ENCODE peak calls at places on chromosomes 4 and X, in nine cellular contexts. W is AG09309, J is H7, K is PC-3, D is upper lobe of left lung, Z is upper lobe of right lung, Y is HFF-Myc, Q is cardiac muscle cell, G is fibroblast of pulmonary artery. T is an unnamed sample.

GRCh38 chr4:16754104-16754503 is 144.3 kb downstream of the LDB2 start:
- DNase-seq in W (no peak), J (no peak), K (no peak), D (no peak), Z (no peak), Y (no peak), Q (no peak), G (no peak), T (no peak)

GRCh38 chr4:99536148-99536728 is 25.4 kb downstream of the C4orf17 start:
- DNase-seq in W (no peak), J (no peak), K (no peak), D (no peak), Z (no peak), Y (no peak), Q (no peak), G (no peak), T (peak)

GRCh38 chr4:150769845-150770244 is 187.9 kb downstream of the MAB21L2 start:
- DNase-seq in W (no peak), J (no peak), K (peak), D (no peak), Z (no peak), Y (no peak), Q (no peak), G (no peak), T (no peak)

GRCh38 chr4:56656346-56656643 is 24.8 kb downstream of the HOPX start:
- DNase-seq in W (no peak), J (no peak), K (no peak), D (peak), Z (no peak), Y (no peak), Q (no peak), G (no peak), T (no peak)

GRCh38 chr4:6779667-6780565 is 2.6 kb upstream of the KIAA0232 start:
- DNase-seq in W (no peak), J (peak), K (no peak), D (no peak), Z (no peak), Y (no peak), Q (peak), G (peak), T (peak)

GRCh38 chr4:92264163-92264562 is 39.6 kb upstream of the GRID2 start:
- DNase-seq in W (no peak), J (no peak), K (no peak), D (no peak), Z (no peak), Y (no peak), Q (no peak), G (no peak), T (no peak)

GRCh38 chrX:120452131-120452530 is 17.0 kb downstream of the LAMP2 start:
- DNase-seq in W (no peak), J (peak), K (peak), D (no peak), Z (no peak), Y (no peak), Q (peak), G (peak), T (no peak)

GRCh38 chr4:183182873-183183725 is 84.0 kb downstream of the WWC2 start:
- DNase-seq in W (peak), J (peak), K (peak), D (peak), Z (no peak), Y (peak), Q (peak), G (peak), T (peak)

GRCh38 chr4:186557061-186557460 is 1.7 kb upstream of the MTNR1A start:
- DNase-seq in W (no peak), J (no peak), K (peak), D (no peak), Z (no peak), Y (no peak), Q (no peak), G (peak), T (peak)

GRCh38 chrX:108270739-108271396 is 167.4 kb downstream of the COL4A6 start:
- DNase-seq in W (no peak), J (no peak), K (no peak), D (no peak), Z (no peak), Y (no peak), Q (peak), G (peak), T (peak)

GRCh38 chrX:118432799-118433198 is 62.8 kb upstream of the DOCK11 start:
- DNase-seq in W (no peak), J (no peak), K (no peak), D (no peak), Z (no peak), Y (no peak), Q (no peak), G (no peak), T (no peak)

GRCh38 chr4:80307183-80307735 is 28.3 kb upstream of the CFAP299 start:
- DNase-seq in W (peak), J (no peak), K (no peak), D (no peak), Z (no peak), Y (no peak), Q (peak), G (peak), T (no peak)

GRCh38 chr4:110195561-110196205 is 2.7 kb downstream of the ELOVL6 start:
- DNase-seq in W (no peak), J (no peak), K (no peak), D (no peak), Z (no peak), Y (no peak), Q (no peak), G (no peak), T (no peak)

GRCh38 chrX:150547511-150548115 is 20.8 kb upstream of the MTM1 start:
- DNase-seq in W (no peak), J (peak), K (no peak), D (peak), Z (peak), Y (no peak), Q (peak), G (peak), T (no peak)

GRCh38 chrX:13664026-13664425 is 11.1 kb downstream of the TCEANC start:
- DNase-seq in W (no peak), J (no peak), K (no peak), D (no peak), Z (no peak), Y (no peak), Q (no peak), G (no peak), T (no peak)

GRCh38 chrX:13662537-13662841 is 9.5 kb downstream of the TCEANC start:
- DNase-seq in W (peak), J (no peak), K (no peak), D (no peak), Z (no peak), Y (no peak), Q (peak), G (peak), T (peak)

GRCh38 chrX:13661735-13662536 is 9.0 kb downstream of the TCEANC start:
- DNase-seq in W (no peak), J (no peak), K (no peak), D (no peak), Z (no peak), Y (no peak), Q (no peak), G (no peak), T (no peak)

GRCh38 chrX:13659057-13659456 is 6.1 kb downstream of the TCEANC start:
- DNase-seq in W (no peak), J (peak), K (peak), D (no peak), Z (no peak), Y (no peak), Q (peak), G (peak), T (peak)

GRCh38 chrX:13658602-13659001 is 5.7 kb downstream of the TCEANC start:
- DNase-seq in W (no peak), J (peak), K (peak), D (no peak), Z (no peak), Y (no peak), Q (peak), G (peak), T (no peak)
- H3K4me3 ChIP-seq in W (no peak), J (no peak), K (peak), D (no peak), Z (no peak), Y (no peak), Q (no peak), G (peak), T (no peak)

GRCh38 chr4:53507671-53508286 is 83.5 kb downstream of the LNX1 start:
- DNase-seq in W (peak), J (no peak), K (no peak), D (no peak), Z (no peak), Y (no peak), Q (peak), G (peak), T (peak)
- H3K4me3 ChIP-seq in W (peak), J (no peak), K (no peak), D (no peak), Z (no peak), Y (no peak), Q (no peak), G (peak), T (peak)

GRCh38 chr4:75630174-75630931 is at the start of gene CDKL2:
- DNase-seq in W (no peak), J (peak), K (peak), D (peak), Z (peak), Y (no peak), Q (peak), G (peak), T (no peak)

GRCh38 chr4:75634281-75634680 is 4.0 kb upstream of the CDKL2 start:
- DNase-seq in W (no peak), J (no peak), K (peak), D (no peak), Z (no peak), Y (no peak), Q (no peak), G (no peak), T (no peak)

GRCh38 chr4:75633846-75634245 is 3.5 kb upstream of the CDKL2 start:
- DNase-seq in W (no peak), J (no peak), K (no peak), D (no peak), Z (no peak), Y (no peak), Q (peak), G (peak), T (no peak)

GRCh38 chr4:75630932-75631320 is 598 bp upstream of the CDKL2 start:
- DNase-seq in W (no peak), J (no peak), K (no peak), D (no peak), Z (no peak), Y (no peak), Q (peak), G (no peak), T (no peak)

DNA sequence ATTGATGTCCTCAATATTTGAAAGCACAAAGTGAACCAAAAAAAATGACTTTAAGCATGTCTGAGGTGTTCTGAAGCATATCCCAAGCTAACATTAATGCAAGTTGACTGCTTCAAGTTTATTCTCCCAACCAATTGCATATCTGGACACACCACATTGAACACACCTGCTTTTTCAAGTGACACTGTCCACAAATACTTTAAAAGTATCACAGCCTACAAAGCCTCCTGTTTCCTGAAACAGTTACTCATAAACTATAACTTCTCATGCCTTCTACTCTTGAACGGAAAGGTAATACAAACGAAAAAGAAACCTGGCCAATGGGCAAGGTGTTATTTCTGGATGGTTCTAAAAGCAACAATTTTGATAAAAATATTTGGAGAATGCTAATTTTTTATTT is 1.1 kb downstream of the CDKL2 start:
- DNase-seq in W (no peak), J (no peak), K (no peak), D (no peak), Z (no peak), Y (no peak), Q (no peak), G (no peak), T (no peak)
- H3K4me3 ChIP-seq in W (no peak), J (no peak), K (no peak), D (peak), Z (peak), Y (no peak), Q (no peak), G (no peak), T (no peak)

DNA sequence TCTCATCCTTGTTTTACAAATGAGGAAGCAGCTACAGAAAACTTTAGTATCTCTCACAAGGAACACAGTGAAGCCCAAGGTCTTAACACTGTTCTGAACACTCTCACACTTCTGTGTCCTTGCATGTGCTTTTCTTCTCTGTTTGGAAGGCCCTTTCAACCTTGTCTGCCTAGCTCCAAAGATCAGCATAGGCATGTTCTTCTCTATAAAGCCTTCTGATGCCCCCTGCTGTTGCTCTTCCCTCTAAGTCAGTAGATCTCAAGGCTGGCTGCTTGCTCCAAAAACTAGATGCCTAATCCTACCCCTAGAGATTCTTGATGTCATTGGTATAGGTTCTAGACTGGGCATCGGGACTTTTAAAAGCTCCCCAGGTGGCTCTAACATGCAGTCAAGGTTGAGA is 5.9 kb downstream of the APOO start:
- DNase-seq in W (no peak), J (peak), K (peak), D (peak), Z (no peak), Y (no peak), Q (peak), G (peak), T (no peak)
- H3K4me3 ChIP-seq in W (no peak), J (no peak), K (no peak), D (peak), Z (peak), Y (no peak), Q (no peak), G (no peak), T (no peak)

DNA sequence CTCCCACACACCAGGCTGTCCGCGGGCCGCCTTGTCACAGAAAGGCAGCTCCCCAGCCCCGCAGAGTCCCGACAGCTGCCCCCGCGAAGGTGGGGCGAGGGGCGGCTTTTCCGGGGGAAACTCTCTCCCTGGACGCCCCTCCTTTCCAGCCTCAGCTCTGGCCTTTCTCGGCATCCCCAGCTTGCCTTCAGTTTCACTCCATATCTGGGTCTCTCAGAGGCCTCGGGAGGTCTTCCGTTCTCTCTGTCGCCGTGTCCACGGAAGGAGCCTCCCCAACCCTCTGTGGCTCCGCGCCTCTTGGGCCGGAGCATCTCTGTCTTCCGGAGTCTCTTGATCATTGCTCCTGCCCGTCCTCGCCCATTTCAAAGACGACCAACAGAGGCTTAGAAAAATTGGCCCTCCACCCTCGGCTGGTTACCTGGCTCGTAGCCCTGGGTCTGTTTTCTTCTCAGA is 6.1 kb upstream of the MSX1 start:
- DNase-seq in W (no peak), J (peak), K (no peak), D (no peak), Z (no peak), Y (no peak), Q (no peak), G (no peak), T (no peak)
- H3K4me3 ChIP-seq in W (peak), J (peak), K (no peak), D (peak), Z (peak), Y (no peak), Q (no peak), G (peak), T (peak)

GRCh38 chrX:100642296-100642695 is 1.7 kb upstream of the SRPX2 start:
- DNase-seq in W (no peak), J (no peak), K (peak), D (no peak), Z (no peak), Y (no peak), Q (no peak), G (no peak), T (no peak)
- H3K4me3 ChIP-seq in W (no peak), J (no peak), K (no peak), D (no peak), Z (no peak), Y (no peak), Q (no peak), G (no peak), T (no peak)